ENCODE peak calls at places on chromosomes 5 and 9, in nine cellular contexts. K is stomach, D is mammary epithelial cell, Q is endothelial cell of umbilical vein, O is brain microvascular endothelial cell, P is colonic mucosa, S is A549, A is OCI-LY7, C is ovary. W is an unnamed sample.

GRCh38 chr5:77030097-77031071 is at the start of gene AGGF1:
- DNase-seq in K (peak), D (peak), Q (peak), O (peak), P (peak), S (peak), A (peak), C (peak), W (peak)

GRCh38 chr5:10431408-10431807 is 10.3 kb upstream of the ROPN1L start:
- DNase-seq in K (no peak), D (no peak), Q (no peak), O (no peak), P (no peak), S (no peak), A (no peak), C (no peak), W (no peak)

GRCh38 chr5:180318456-180319089 is 26.7 kb upstream of the MAPK9 start:
- DNase-seq in K (no peak), D (no peak), Q (no peak), O (no peak), P (no peak), S (no peak), A (no peak), C (no peak), W (no peak)

GRCh38 chr9:126397056-126397455 is 70.4 kb downstream of the MVB12B start:
- DNase-seq in K (peak), D (peak), Q (no peak), O (no peak), P (no peak), S (no peak), A (peak), C (no peak), W (no peak)

GRCh38 chr9:134320916-134321570 is 5.2 kb upstream of the RXRA start:
- DNase-seq in K (no peak), D (no peak), Q (no peak), O (no peak), P (no peak), S (no peak), A (no peak), C (peak), W (peak)

GRCh38 chr5:115375922-115376321 is 79.5 kb upstream of the CCDC112 start:
- DNase-seq in K (no peak), D (no peak), Q (no peak), O (no peak), P (no peak), S (no peak), A (no peak), C (no peak), W (peak)

GRCh38 chr5:126808619-126809018 is 31.7 kb downstream of the LMNB1 start:
- DNase-seq in K (no peak), D (peak), Q (peak), O (peak), P (no peak), S (peak), A (peak), C (no peak), W (no peak)

GRCh38 chr5:170120576-170120975 is 14.9 kb downstream of the FOXI1 start:
- DNase-seq in K (no peak), D (peak), Q (no peak), O (no peak), P (no peak), S (no peak), A (no peak), C (no peak), W (no peak)

GRCh38 chr9:27280858-27281257 is 16.1 kb downstream of the EQTN start:
- DNase-seq in K (no peak), D (no peak), Q (peak), O (no peak), P (no peak), S (no peak), A (no peak), C (no peak), W (no peak)

GRCh38 chr9:128216781-128217553 is 13.8 kb downstream of the DNM1 start:
- DNase-seq in K (no peak), D (no peak), Q (no peak), O (no peak), P (no peak), S (no peak), A (no peak), C (no peak), W (peak)

GRCh38 chr5:30627945-30628344 is 565.5 kb upstream of the CDH6 start:
- DNase-seq in K (no peak), D (no peak), Q (no peak), O (no peak), P (no peak), S (no peak), A (no peak), C (no peak), W (no peak)

GRCh38 chr9:120904999-120905793 is 21.4 kb downstream of the TRAF1 start:
- DNase-seq in K (no peak), D (no peak), Q (no peak), O (no peak), P (no peak), S (no peak), A (peak), C (no peak), W (no peak)

GRCh38 chr5:58407042-58407709 is 52.7 kb downstream of the PLK2 start:
- DNase-seq in K (no peak), D (peak), Q (no peak), O (peak), P (no peak), S (peak), A (no peak), C (no peak), W (no peak)

GRCh38 chr5:149605998-149606721 is 24.9 kb downstream of the ARHGEF37 start:
- DNase-seq in K (peak), D (peak), Q (no peak), O (peak), P (peak), S (peak), A (peak), C (no peak), W (peak)

GRCh38 chr9:35748858-35749514 is at the start of the genes GBA2 and RGP1:
- DNase-seq in K (peak), D (peak), Q (peak), O (peak), P (peak), S (peak), A (peak), C (peak), W (peak)

GRCh38 chr5:151357097-151357496 is 9.7 kb upstream of the SLC36A2 start:
- DNase-seq in K (no peak), D (no peak), Q (no peak), O (no peak), P (no peak), S (no peak), A (no peak), C (no peak), W (no peak)

GRCh38 chr5:1366514-1366913 is 21.6 kb upstream of the CLPTM1L start:
- DNase-seq in K (no peak), D (no peak), Q (no peak), O (no peak), P (no peak), S (no peak), A (peak), C (no peak), W (no peak)

GRCh38 chr9:128068656-128069221 is 707 bp downstream of the SLC25A25 start:
- DNase-seq in K (no peak), D (no peak), Q (peak), O (no peak), P (no peak), S (no peak), A (peak), C (peak), W (no peak)

GRCh38 chr5:74136276-74136675 is 504.3 kb downstream of the ENC1 start:
- DNase-seq in K (no peak), D (no peak), Q (peak), O (no peak), P (no peak), S (no peak), A (no peak), C (no peak), W (no peak)

GRCh38 chr5:29811914-29812679 is 1381.4 kb upstream of the CDH6 start:
- DNase-seq in K (no peak), D (no peak), Q (no peak), O (no peak), P (no peak), S (peak), A (no peak), C (no peak), W (no peak)

GRCh38 chr9:91207481-91207888 is 154.2 kb downstream of the AUH start:
- DNase-seq in K (no peak), D (peak), Q (no peak), O (peak), P (no peak), S (no peak), A (no peak), C (no peak), W (no peak)

GRCh38 chr9:137030528-137030927 is 1.4 kb downstream of the FUT7 start:
- DNase-seq in K (peak), D (no peak), Q (no peak), O (no peak), P (peak), S (no peak), A (peak), C (no peak), W (peak)

GRCh38 chr5:56075361-56075760 is 80.6 kb upstream of the IL6ST start:
- DNase-seq in K (no peak), D (no peak), Q (peak), O (no peak), P (no peak), S (no peak), A (no peak), C (peak), W (peak)

GRCh38 chr9:81389569-81389993 is 299.8 kb downstream of the TLE1 start:
- DNase-seq in K (no peak), D (peak), Q (peak), O (peak), P (no peak), S (peak), A (no peak), C (peak), W (peak)

GRCh38 chr9:129476821-129477611 is 143.9 kb downstream of the C9orf50 start:
- DNase-seq in K (no peak), D (no peak), Q (no peak), O (no peak), P (no peak), S (peak), A (no peak), C (peak), W (no peak)

GRCh38 chr5:93120048-93120447 is 461.0 kb downstream of the NR2F1-AS1 start:
- DNase-seq in K (no peak), D (peak), Q (no peak), O (no peak), P (no peak), S (no peak), A (no peak), C (no peak), W (no peak)

GRCh38 chr5:5340206-5340729 is 82.2 kb upstream of the ICE1 start:
- DNase-seq in K (peak), D (peak), Q (peak), O (peak), P (peak), S (peak), A (no peak), C (peak), W (peak)

GRCh38 chr5:145975361-145976066 is 39.1 kb downstream of the SH3RF2 start:
- DNase-seq in K (peak), D (peak), Q (peak), O (peak), P (peak), S (peak), A (no peak), C (no peak), W (no peak)

GRCh38 chr9:114500583-114501292 is 4.5 kb downstream of the WHRN start:
- DNase-seq in K (no peak), D (no peak), Q (no peak), O (no peak), P (no peak), S (no peak), A (no peak), C (no peak), W (no peak)

GRCh38 chr9:78245401-78245800 is 9.5 kb downstream of the CEP78 start:
- DNase-seq in K (no peak), D (no peak), Q (no peak), O (no peak), P (no peak), S (no peak), A (no peak), C (no peak), W (no peak)

GRCh38 chr9:136011703-136012496 is 50.7 kb upstream of the UBAC1 start:
- DNase-seq in K (peak), D (no peak), Q (peak), O (peak), P (peak), S (no peak), A (peak), C (peak), W (peak)

GRCh38 chr5:38830521-38831051 is 15.2 kb upstream of the OSMR start:
- DNase-seq in K (no peak), D (peak), Q (no peak), O (no peak), P (no peak), S (no peak), A (no peak), C (no peak), W (no peak)

GRCh38 chr9:123361731-123362560 is 5.9 kb downstream of the CRB2 start:
- DNase-seq in K (no peak), D (no peak), Q (no peak), O (no peak), P (no peak), S (no peak), A (no peak), C (no peak), W (no peak)

GRCh38 chr9:16712800-16713199 is 157.7 kb downstream of the BNC2 start:
- DNase-seq in K (no peak), D (no peak), Q (no peak), O (no peak), P (no peak), S (no peak), A (no peak), C (no peak), W (no peak)

GRCh38 chr5:115544371-115545064 is at the start of gene FEM1C:
- DNase-seq in K (peak), D (peak), Q (peak), O (peak), P (peak), S (peak), A (peak), C (peak), W (peak)

GRCh38 chr5:25393321-25393720 is 748.5 kb upstream of the CDH10 start:
- DNase-seq in K (no peak), D (no peak), Q (no peak), O (no peak), P (no peak), S (no peak), A (no peak), C (no peak), W (no peak)

GRCh38 chr9:129252937-129253819 is 75.1 kb upstream of the IER5L start:
- DNase-seq in K (no peak), D (no peak), Q (no peak), O (no peak), P (no peak), S (no peak), A (no peak), C (peak), W (peak)

GRCh38 chr5:111002036-111002435 is 69.5 kb upstream of the TSLP start:
- DNase-seq in K (no peak), D (no peak), Q (no peak), O (no peak), P (no peak), S (no peak), A (no peak), C (no peak), W (no peak)

GRCh38 chr5:93894471-93895354 is 153.3 kb upstream of the POU5F2 start:
- DNase-seq in K (no peak), D (no peak), Q (peak), O (peak), P (no peak), S (peak), A (no peak), C (no peak), W (no peak)

DNA sequence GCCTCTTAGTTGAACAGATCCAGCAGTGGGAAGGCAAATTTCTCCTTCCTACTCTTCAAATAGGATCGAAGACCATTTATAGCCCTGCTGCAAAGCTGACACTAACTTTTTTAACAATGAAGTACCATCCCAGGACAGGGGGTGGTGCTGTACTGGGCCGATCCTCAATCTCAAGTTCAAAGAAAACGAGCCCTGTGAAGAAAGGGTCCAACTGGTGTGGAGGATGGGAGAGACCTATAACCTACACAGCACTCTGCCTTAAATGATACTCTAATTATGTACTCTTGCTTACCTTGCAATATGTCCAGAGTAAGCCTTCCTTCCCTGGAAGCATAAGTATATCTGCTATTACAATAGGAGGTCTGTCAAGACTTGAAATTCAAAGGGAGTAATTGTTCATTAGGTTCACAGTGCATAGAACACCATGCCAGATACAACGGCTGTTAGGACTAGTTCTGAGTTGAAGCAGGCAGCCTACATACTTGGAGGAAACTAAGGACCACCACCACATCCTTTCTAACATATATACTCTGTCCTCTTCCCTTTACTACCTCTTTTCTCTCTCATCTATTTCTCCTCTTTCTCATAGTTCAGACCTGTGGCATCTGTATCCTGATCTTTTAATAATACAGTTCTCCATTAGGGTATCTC is 6.2 kb downstream of the ETF1 start:
- DNase-seq in K (no peak), D (no peak), Q (peak), O (peak), P (no peak), S (peak), A (no peak), C (no peak), W (no peak)
- H3K27ac ChIP-seq in K (no peak), D (no peak), Q (no peak), O (no peak), P (no peak), S (no peak), A (no peak), C (no peak), W (no peak)

DNA sequence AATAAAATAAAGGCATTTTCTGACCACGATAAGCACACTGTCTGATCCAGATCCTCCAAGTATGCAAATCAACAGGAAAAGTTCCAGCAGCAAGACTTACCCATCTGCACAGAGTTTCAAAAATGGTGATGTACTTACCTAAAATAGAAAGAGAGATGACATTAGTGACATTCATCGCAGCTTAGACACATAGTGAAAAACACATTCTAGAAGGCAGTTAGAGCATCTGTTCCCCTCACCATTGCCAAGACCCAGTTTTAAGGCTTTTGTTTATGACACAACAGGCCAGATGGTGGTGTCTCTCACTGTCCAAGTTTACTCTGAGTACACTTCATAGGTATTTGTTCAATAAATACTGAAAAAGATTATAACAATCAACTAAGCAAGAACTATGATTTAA is 207.7 kb downstream of the PDE4D start:
- DNase-seq in K (no peak), D (no peak), Q (no peak), O (no peak), P (no peak), S (no peak), A (peak), C (no peak), W (no peak)
- H3K27ac ChIP-seq in K (no peak), D (no peak), Q (no peak), O (no peak), P (no peak), S (no peak), A (no peak), C (no peak), W (peak)

GRCh38 chr5:147863409-147864194 is 14.9 kb upstream of the SCGB3A2 start:
- DNase-seq in K (no peak), D (no peak), Q (peak), O (no peak), P (no peak), S (no peak), A (no peak), C (no peak), W (no peak)
- H3K27ac ChIP-seq in K (no peak), D (no peak), Q (no peak), O (no peak), P (no peak), S (no peak), A (no peak), C (no peak), W (no peak)

DNA sequence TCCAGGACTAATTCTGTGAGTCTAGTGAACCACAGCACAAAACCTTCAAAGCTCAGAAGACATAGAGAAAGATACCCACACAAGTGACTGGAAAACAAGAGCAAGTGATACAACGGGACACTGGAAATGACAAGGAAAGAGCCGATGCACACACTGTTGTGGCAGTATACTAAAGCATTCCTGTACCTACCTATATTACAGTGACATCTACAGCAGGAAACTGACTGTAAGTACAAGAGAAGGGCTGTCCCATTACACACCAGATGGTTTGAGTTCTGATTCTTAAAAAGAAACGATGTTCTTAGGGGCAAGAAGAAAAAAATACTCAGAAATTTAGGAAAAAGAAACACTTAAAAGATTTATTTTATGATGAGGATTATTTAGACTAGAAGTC is 18.5 kb downstream of the TMEM245 start:
- DNase-seq in K (no peak), D (no peak), Q (no peak), O (no peak), P (no peak), S (no peak), A (no peak), C (no peak), W (no peak)
- H3K27ac ChIP-seq in K (peak), D (peak), Q (peak), O (no peak), P (no peak), S (peak), A (peak), C (no peak), W (peak)

GRCh38 chr5:6745706-6746217 is 32.5 kb downstream of the TENT4A start:
- DNase-seq in K (no peak), D (peak), Q (peak), O (peak), P (no peak), S (peak), A (peak), C (no peak), W (no peak)
- H3K27ac ChIP-seq in K (no peak), D (no peak), Q (no peak), O (no peak), P (no peak), S (no peak), A (no peak), C (no peak), W (peak)

DNA sequence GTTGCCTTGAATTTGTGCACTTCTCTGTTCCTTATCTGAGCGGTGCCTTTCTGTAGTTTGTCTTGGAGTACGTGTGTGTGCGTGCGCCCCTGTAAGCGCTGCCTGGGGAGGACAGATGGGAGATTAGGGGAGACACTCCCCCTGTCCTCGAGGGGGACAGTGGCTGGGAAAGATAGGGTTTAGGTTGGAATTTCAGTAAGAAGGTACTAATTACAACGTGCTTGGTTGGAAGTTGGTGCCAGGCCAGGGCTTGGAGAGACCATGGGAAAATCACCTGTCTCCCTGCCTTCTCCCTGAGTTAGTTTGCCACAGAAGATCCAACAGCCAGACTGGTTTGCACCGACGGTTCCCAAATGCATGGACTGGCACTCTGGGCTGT is 73.2 kb downstream of the PIK3R1 start:
- DNase-seq in K (no peak), D (no peak), Q (no peak), O (no peak), P (peak), S (no peak), A (no peak), C (peak), W (peak)
- H3K27ac ChIP-seq in K (peak), D (peak), Q (peak), O (peak), P (peak), S (peak), A (peak), C (no peak), W (peak)